ENCODE peak calls at places on chromosomes 11 and 22, in six cellular contexts. K is WTC11; Z is colonic mucosa; G is COLO829; L is naive thymus-derived CD4-positive, alpha-beta T cell; P is left lobe of liver. U is an unnamed sample.

GRCh38 chr11:128908391-128909246 is 17.5 kb downstream of the KCNJ5 start:
- DNase-seq in K (no peak), Z (peak), G (no peak), L (no peak), P (no peak), U (no peak)

GRCh38 chr11:3215346-3216026 is 3.1 kb downstream of the MRGPRG start:
- DNase-seq in K (peak), Z (no peak), G (no peak), L (no peak), P (no peak), U (no peak)

GRCh38 chr22:27094633-27095308 is 437.4 kb downstream of the MIAT start:
- DNase-seq in K (no peak), Z (no peak), G (no peak), L (no peak), P (no peak), U (no peak)

GRCh38 chr11:61095022-61095421 is 7.3 kb upstream of the CD5 start:
- DNase-seq in K (no peak), Z (no peak), G (no peak), L (no peak), P (no peak), U (no peak)

GRCh38 chr11:12118940-12119339 is 8.6 kb downstream of the MICAL2 start:
- DNase-seq in K (no peak), Z (no peak), G (no peak), L (no peak), P (no peak), U (no peak)

GRCh38 chr11:14312736-14313438 is 46.1 kb downstream of the RRAS2 start:
- DNase-seq in K (no peak), Z (no peak), G (no peak), L (no peak), P (no peak), U (no peak)

GRCh38 chr11:2325719-2326118 is 23.9 kb downstream of the TSPAN32 start:
- DNase-seq in K (no peak), Z (no peak), G (no peak), L (no peak), P (peak), U (no peak)

GRCh38 chr11:18495703-18496102 is 31.0 kb downstream of the TSG101 start:
- DNase-seq in K (no peak), Z (no peak), G (no peak), L (no peak), P (no peak), U (no peak)

GRCh38 chr22:17258015-17258827 is 39.0 kb upstream of the ADA2 start:
- DNase-seq in K (peak), Z (peak), G (no peak), L (peak), P (no peak), U (no peak)

GRCh38 chr11:10502770-10503169 is 38.2 kb downstream of the RNF141 start:
- DNase-seq in K (no peak), Z (no peak), G (no peak), L (no peak), P (no peak), U (no peak)

GRCh38 chr11:66189031-66189745 is 79.3 kb upstream of the RAB1B start:
- DNase-seq in K (no peak), Z (no peak), G (no peak), L (no peak), P (no peak), U (no peak)

GRCh38 chr11:17353228-17354021 is 1.8 kb downstream of the NCR3LG1 start:
- DNase-seq in K (peak), Z (peak), G (peak), L (peak), P (peak), U (no peak)

GRCh38 chr11:45649544-45650165 is 15.8 kb downstream of the CHST1 start:
- DNase-seq in K (no peak), Z (no peak), G (no peak), L (no peak), P (no peak), U (no peak)

GRCh38 chr11:120013325-120014250 is 124.3 kb downstream of the TRIM29 start:
- DNase-seq in K (peak), Z (peak), G (peak), L (no peak), P (peak), U (peak)

GRCh38 chr11:2928605-2929510 is at the start of gene PHLDA2:
- DNase-seq in K (peak), Z (peak), G (peak), L (peak), P (peak), U (peak)

GRCh38 chr11:70111269-70112016 is 33.3 kb downstream of the ANO1 start:
- DNase-seq in K (peak), Z (peak), G (peak), L (no peak), P (no peak), U (no peak)

GRCh38 chr22:37911273-37911672 is 5.2 kb downstream of the MICALL1 start:
- DNase-seq in K (no peak), Z (no peak), G (no peak), L (no peak), P (no peak), U (no peak)

U was measured in keratinocyte.